ENCODE peak calls at places on chromosomes 6 and 20, in seven cellular contexts. G is colonic mucosa, I is mammary epithelial cell, C is right atrium auricular region, P is cardiac muscle cell, W is heart right ventricle, J is astrocyte. T is an unnamed sample.

GRCh38 chr6:147287869-147288271 is 83.7 kb downstream of the STXBP5 start:
- DNase-seq in G (no peak), I (peak; percentile 62), C (no peak), P (no peak), W (no peak), J (peak; percentile 62), T (no peak)

GRCh38 chr6:163356324-163356723 is 58.2 kb upstream of the QKI start:
- DNase-seq in G (peak; percentile 21), I (peak; percentile 18), C (peak; percentile 77), P (peak; percentile 51), W (peak; percentile 50), J (peak; percentile 84), T (peak; percentile 26)

GRCh38 chr20:42646250-42646649 is 543.5 kb downstream of the PTPRT start:
- DNase-seq in G (no peak), I (no peak), C (no peak), P (no peak), W (no peak), J (no peak), T (no peak)

GRCh38 chr20:36887779-36888133 is 11.8 kb downstream of the TLDC2 start:
- DNase-seq in G (no peak), I (no peak), C (no peak), P (no peak), W (no peak), J (no peak), T (no peak)

GRCh38 chr6:44092312-44092884 is 34.9 kb downstream of the MRPL14 start:
- DNase-seq in G (no peak), I (no peak), C (no peak), P (no peak), W (no peak), J (no peak), T (no peak)

GRCh38 chr6:156564807-156565149 is 212.4 kb upstream of the ARID1B start:
- DNase-seq in G (no peak), I (no peak), C (no peak), P (no peak), W (no peak), J (no peak), T (no peak)

GRCh38 chr20:63470410-63470809 is 2.0 kb downstream of the KCNQ2 start:
- DNase-seq in G (no peak), I (no peak), C (no peak), P (no peak), W (no peak), J (no peak), T (no peak)

GRCh38 chr20:44532248-44532980 is 10.5 kb upstream of the SERINC3 start:
- DNase-seq in G (no peak), I (no peak), C (no peak), P (no peak), W (peak; percentile 35), J (no peak), T (no peak)

GRCh38 chr6:15423286-15423957 is 177.6 kb downstream of the JARID2 start:
- DNase-seq in G (no peak), I (peak; percentile 78), C (no peak), P (no peak), W (no peak), J (no peak), T (no peak)

GRCh38 chr20:44527716-44528199 is 5.9 kb upstream of the SERINC3 start:
- DNase-seq in G (no peak), I (no peak), C (no peak), P (no peak), W (no peak), J (no peak), T (no peak)

GRCh38 chr6:31321820-31322219 is 35.2 kb downstream of the HLA-B start:
- DNase-seq in G (no peak), I (no peak), C (no peak), P (no peak), W (no peak), J (no peak), T (no peak)

GRCh38 chr6:37059344-37060194 is 54.1 kb downstream of the FGD2 start:
- DNase-seq in G (peak; percentile 62), I (peak; percentile 98), C (peak; percentile 83), P (peak; percentile 70), W (peak; percentile 46), J (peak; percentile 95), T (peak; percentile 68)

GRCh38 chr6:35777356-35778102 is 1.1 kb downstream of the CLPSL2 start:
- DNase-seq in G (no peak), I (no peak), C (no peak), P (no peak), W (no peak), J (no peak), T (no peak)

GRCh38 chr6:46985943-46986342 is 56.2 kb downstream of the ADGRF1 start:
- DNase-seq in G (no peak), I (peak; percentile 48), C (no peak), P (no peak), W (no peak), J (peak; percentile 28), T (no peak)

GRCh38 chr6:79686698-79687309 is 55.7 kb downstream of the SH3BGRL2 start:
- DNase-seq in G (peak; percentile 34), I (no peak), C (no peak), P (no peak), W (no peak), J (no peak), T (no peak)

GRCh38 chr20:25543068-25543467 is 42.3 kb downstream of the NINL start:
- DNase-seq in G (no peak), I (peak; percentile 37), C (no peak), P (no peak), W (no peak), J (peak; percentile 55), T (no peak)

GRCh38 chr20:31879143-31879987 is 8.9 kb downstream of the TTLL9 start:
- DNase-seq in G (peak; percentile 91), I (peak; percentile 91), C (peak; percentile 98), P (peak; percentile 99), W (peak; percentile 95), J (peak; percentile 87), T (peak; percentile 92)
- TF ChIP-seq CTCF in G (no peak), I (peak; percentile 4), C (no peak), P (no peak), W (no peak), J (no peak), T (no peak)

GRCh38 chr6:68122032-68122431 is 513.0 kb upstream of the ADGRB3 start:
- DNase-seq in G (no peak), I (no peak), C (no peak), P (no peak), W (no peak), J (no peak), T (no peak)

GRCh38 chr6:68128211-68128610 is 506.9 kb upstream of the ADGRB3 start:
- DNase-seq in G (no peak), I (no peak), C (no peak), P (no peak), W (no peak), J (no peak), T (no peak)

GRCh38 chr6:68127066-68127465 is 508.0 kb upstream of the ADGRB3 start:
- DNase-seq in G (no peak), I (no peak), C (no peak), P (no peak), W (no peak), J (no peak), T (no peak)

GRCh38 chr6:68126089-68126749 is 508.9 kb upstream of the ADGRB3 start:
- DNase-seq in G (no peak), I (no peak), C (no peak), P (no peak), W (no peak), J (no peak), T (no peak)
- H3K36me3 ChIP-seq in G (no peaks in the 10 kb centered on the region), I (no peaks in the 10 kb centered on the region), C (no peaks in the 10 kb centered on the region), P (no peaks in the 10 kb centered on the region), W (no peaks in the 10 kb centered on the region), J (no peaks in the 10 kb centered on the region), T (no peaks in the 10 kb centered on the region)

GRCh38 chr20:11182715-11183114 is 508.9 kb upstream of the JAG1 start:
- DNase-seq in G (no peak), I (no peak), C (no peak), P (no peak), W (no peak), J (no peak), T (no peak)

GRCh38 chr20:11176431-11176830 is 502.6 kb upstream of the JAG1 start:
- DNase-seq in G (no peak), I (no peak), C (no peak), P (no peak), W (no peak), J (no peak), T (no peak)

GRCh38 chr20:11180186-11180585 is 506.4 kb upstream of the JAG1 start:
- DNase-seq in G (no peak), I (no peak), C (no peak), P (no peak), W (no peak), J (no peak), T (no peak)

GRCh38 chr20:11181964-11182363 is 508.2 kb upstream of the JAG1 start:
- DNase-seq in G (no peak), I (no peak), C (no peak), P (no peak), W (no peak), J (no peak), T (no peak)

DNA sequence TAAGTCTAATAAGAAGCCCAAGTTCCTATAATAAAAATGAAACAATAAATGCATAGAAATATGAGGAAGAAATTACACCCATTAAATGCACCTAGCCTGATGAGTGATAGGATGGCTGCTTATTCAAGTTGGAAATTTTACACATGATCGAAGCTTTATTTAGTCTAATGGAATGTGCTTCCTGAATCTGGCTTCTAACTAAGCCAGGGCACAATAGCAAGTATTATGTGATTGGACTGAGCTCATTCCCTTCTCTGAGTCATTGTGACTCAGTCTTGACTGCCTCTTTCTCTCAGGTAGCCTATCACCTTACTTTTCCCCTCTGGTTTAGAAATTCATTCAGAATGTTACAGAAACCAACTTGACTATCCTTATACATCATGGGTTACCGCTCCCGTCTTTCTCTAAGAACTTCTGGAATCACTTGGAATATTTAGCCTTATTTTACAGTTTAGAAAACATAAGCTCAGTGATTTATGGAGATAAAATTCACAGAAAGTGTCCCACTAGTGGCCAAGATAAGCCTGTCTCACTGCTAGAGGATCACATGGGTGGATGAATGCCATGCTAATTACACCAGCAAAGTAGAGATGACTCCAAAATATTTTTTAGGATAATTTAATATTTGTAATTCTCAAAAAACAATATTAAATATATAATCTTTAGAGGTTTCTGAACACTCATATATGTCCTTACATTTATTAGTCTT is 505.3 kb upstream of the JAG1 start:
- DNase-seq in G (no peak), I (peak; percentile 98), C (no peak), P (no peak), W (no peak), J (peak; percentile 89), T (no peak)
- TF ChIP-seq CTCF in G (no peak), I (peak; percentile 36), C (no peak), P (no peak), W (no peak), J (peak; percentile 22), T (no peak)

GRCh38 chr20:3326779-3327521 is 80.5 kb downstream of the DNAAF9 start:
- DNase-seq in G (no peak), I (no peak), C (no peak), P (peak; percentile 9), W (no peak), J (no peak), T (no peak)

GRCh38 chr20:3325864-3326263 is 81.6 kb downstream of the DNAAF9 start:
- DNase-seq in G (no peak), I (no peak), C (no peak), P (no peak), W (no peak), J (no peak), T (no peak)

GRCh38 chr20:3334156-3334943 is 73.1 kb downstream of the DNAAF9 start:
- DNase-seq in G (no peak), I (no peak), C (no peak), P (no peak), W (no peak), J (no peak), T (no peak)

GRCh38 chr20:3328501-3328900 is 79.0 kb downstream of the DNAAF9 start:
- DNase-seq in G (no peak), I (no peak), C (no peak), P (no peak), W (no peak), J (no peak), T (no peak)

GRCh38 chr20:3330046-3330741 is 77.3 kb downstream of the DNAAF9 start:
- DNase-seq in G (no peak), I (no peak), C (no peak), P (no peak), W (no peak), J (no peak), T (no peak)
- H3K36me3 ChIP-seq in G (no peaks in the 10 kb centered on the region), I (peaks cover 19% of the 10 kb centered on the region), C (peaks cover 33% of the 10 kb centered on the region), P (peaks cover 17% of the 10 kb centered on the region), W (peaks cover 20% of the 10 kb centered on the region), J (peaks cover 38% of the 10 kb centered on the region), T (no peaks in the 10 kb centered on the region)